ENCODE peak calls at places on chromosomes 11 and 22, in nine cellular contexts. One of them, this sample, is unnamed. For H3K9me3, the result is how much of the 10 kb centered on the place peaks cover.

GRCh38 chr11:38153985-38154384 is 1555.9 kb upstream of the RAG2 start:
- DNase-seq in SK-N-SH: no peak
- DNase-seq in HepG2: no peak
- DNase-seq in sigmoid colon: no peak
- DNase-seq in suprapubic skin: no peak
- DNase-seq in stomach: no peak
- DNase-seq in Panc1: no peak
- DNase-seq in spleen: no peak
- DNase-seq in HCT116: no peak
- DNase-seq in this sample: no peak

GRCh38 chr11:61477126-61477525 is 31.4 kb upstream of the LRRC10B start:
- DNase-seq in Panc1: no peak
- DNase-seq in suprapubic skin: no peak
- DNase-seq in SK-N-SH: no peak
- DNase-seq in HepG2: no peak
- DNase-seq in stomach: no peak
- DNase-seq in spleen: no peak
- DNase-seq in sigmoid colon: no peak
- DNase-seq in HCT116: no peak
- DNase-seq in this sample: no peak

GRCh38 chr11:44623321-44623715 is 57.9 kb downstream of the CD82 start:
- DNase-seq in stomach: peak
- DNase-seq in SK-N-SH: no peak
- DNase-seq in HepG2: no peak
- DNase-seq in HCT116: no peak
- DNase-seq in suprapubic skin: peak
- DNase-seq in spleen: peak
- DNase-seq in sigmoid colon: peak
- DNase-seq in Panc1: no peak
- DNase-seq in this sample: peak

GRCh38 chr22:20725987-20726558 is 47.8 kb upstream of the SERPIND1 start:
- DNase-seq in spleen: peak
- DNase-seq in HepG2: no peak
- DNase-seq in HCT116: no peak
- DNase-seq in Panc1: no peak
- DNase-seq in suprapubic skin: no peak
- DNase-seq in sigmoid colon: no peak
- DNase-seq in SK-N-SH: no peak
- DNase-seq in stomach: no peak
- DNase-seq in this sample: no peak

GRCh38 chr11:62556872-62557631 is 10.4 kb upstream of the AHNAK start:
- DNase-seq in HepG2: no peak
- DNase-seq in spleen: no peak
- DNase-seq in SK-N-SH: no peak
- DNase-seq in Panc1: no peak
- DNase-seq in HCT116: no peak
- DNase-seq in suprapubic skin: no peak
- DNase-seq in stomach: no peak
- DNase-seq in sigmoid colon: no peak
- DNase-seq in this sample: no peak

GRCh38 chr11:66659785-66660184 is 17.9 kb downstream of the RBM4B start:
- DNase-seq in HCT116: no peak
- DNase-seq in suprapubic skin: no peak
- DNase-seq in Panc1: no peak
- DNase-seq in HepG2: no peak
- DNase-seq in stomach: no peak
- DNase-seq in SK-N-SH: no peak
- DNase-seq in spleen: no peak
- DNase-seq in sigmoid colon: no peak
- DNase-seq in this sample: no peak

GRCh38 chr11:11966826-11967668 is 41.4 kb downstream of the DKK3 start:
- DNase-seq in SK-N-SH: peak
- DNase-seq in spleen: peak
- DNase-seq in suprapubic skin: no peak
- DNase-seq in stomach: peak
- DNase-seq in sigmoid colon: peak
- DNase-seq in HepG2: peak
- DNase-seq in Panc1: peak
- DNase-seq in HCT116: peak
- DNase-seq in this sample: no peak

GRCh38 chr11:20596629-20597129 is 2.7 kb upstream of the SLC6A5 start:
- DNase-seq in sigmoid colon: no peak
- DNase-seq in suprapubic skin: no peak
- DNase-seq in HepG2: no peak
- DNase-seq in stomach: no peak
- DNase-seq in Panc1: no peak
- DNase-seq in HCT116: no peak
- DNase-seq in SK-N-SH: no peak
- DNase-seq in spleen: no peak
- DNase-seq in this sample: no peak

GRCh38 chr11:19437760-19438159 is 197.0 kb upstream of the E2F8 start:
- DNase-seq in HepG2: no peak
- DNase-seq in stomach: no peak
- DNase-seq in spleen: no peak
- DNase-seq in HCT116: no peak
- DNase-seq in sigmoid colon: no peak
- DNase-seq in suprapubic skin: no peak
- DNase-seq in Panc1: no peak
- DNase-seq in SK-N-SH: no peak
- DNase-seq in this sample: no peak

GRCh38 chr11:59152312-59152967 is 9.8 kb downstream of the FAM111A start:
- DNase-seq in suprapubic skin: no peak
- DNase-seq in HCT116: no peak
- DNase-seq in spleen: no peak
- DNase-seq in stomach: no peak
- DNase-seq in Panc1: no peak
- DNase-seq in sigmoid colon: no peak
- DNase-seq in HepG2: no peak
- DNase-seq in SK-N-SH: no peak
- DNase-seq in this sample: no peak

GRCh38 chr11:74330065-74330858 is 18.8 kb upstream of the P4HA3 start:
- DNase-seq in sigmoid colon: no peak
- DNase-seq in HCT116: no peak
- DNase-seq in HepG2: no peak
- DNase-seq in spleen: no peak
- DNase-seq in Panc1: no peak
- DNase-seq in SK-N-SH: no peak
- DNase-seq in suprapubic skin: no peak
- DNase-seq in stomach: no peak
- DNase-seq in this sample: no peak

GRCh38 chr11:64542172-64543125 is 48.6 kb upstream of the SLC22A12 start:
- DNase-seq in HCT116: no peak
- DNase-seq in HepG2: no peak
- DNase-seq in spleen: peak
- DNase-seq in stomach: no peak
- DNase-seq in suprapubic skin: no peak
- DNase-seq in Panc1: no peak
- DNase-seq in SK-N-SH: no peak
- DNase-seq in sigmoid colon: no peak
- DNase-seq in this sample: no peak

GRCh38 chr11:130000552-130001176 is 2.0 kb downstream of the PRDM10 start:
- DNase-seq in suprapubic skin: no peak
- DNase-seq in HepG2: peak
- DNase-seq in spleen: no peak
- DNase-seq in SK-N-SH: no peak
- DNase-seq in HCT116: no peak
- DNase-seq in Panc1: no peak
- DNase-seq in sigmoid colon: no peak
- DNase-seq in stomach: no peak
- DNase-seq in this sample: no peak

GRCh38 chr11:130003717-130004001 is 1.0 kb upstream of the PRDM10 start:
- DNase-seq in stomach: no peak
- DNase-seq in SK-N-SH: no peak
- DNase-seq in HepG2: no peak
- DNase-seq in HCT116: no peak
- DNase-seq in Panc1: no peak
- DNase-seq in sigmoid colon: no peak
- DNase-seq in spleen: no peak
- DNase-seq in suprapubic skin: no peak
- DNase-seq in this sample: no peak

GRCh38 chr11:130002352-130002845 is at the start of gene PRDM10:
- DNase-seq in spleen: peak
- DNase-seq in sigmoid colon: peak
- DNase-seq in stomach: peak
- DNase-seq in suprapubic skin: peak
- DNase-seq in HCT116: peak
- DNase-seq in HepG2: peak
- DNase-seq in SK-N-SH: peak
- DNase-seq in Panc1: no peak
- DNase-seq in this sample: no peak

GRCh38 chr11:130002846-130003716 is 446 bp upstream of the PRDM10 start:
- DNase-seq in Panc1: peak
- DNase-seq in sigmoid colon: peak
- DNase-seq in HepG2: peak
- DNase-seq in stomach: peak
- DNase-seq in SK-N-SH: peak
- DNase-seq in suprapubic skin: peak
- DNase-seq in HCT116: peak
- DNase-seq in spleen: peak
- DNase-seq in this sample: peak

GRCh38 chr11:130001491-130002351 is 914 bp downstream of the PRDM10 start:
- DNase-seq in sigmoid colon: peak
- DNase-seq in Panc1: no peak
- DNase-seq in stomach: peak
- DNase-seq in HepG2: peak
- DNase-seq in spleen: no peak
- DNase-seq in SK-N-SH: no peak
- DNase-seq in suprapubic skin: peak
- DNase-seq in HCT116: no peak
- DNase-seq in this sample: no peak
- TF ChIP-seq POLR2AphosphoS5 in sigmoid colon: no peak
- TF ChIP-seq POLR2AphosphoS5 in Panc1: peak
- TF ChIP-seq POLR2AphosphoS5 in stomach: no peak
- TF ChIP-seq POLR2AphosphoS5 in HepG2: no peak
- TF ChIP-seq POLR2AphosphoS5 in spleen: no peak
- TF ChIP-seq POLR2AphosphoS5 in SK-N-SH: no peak
- TF ChIP-seq POLR2AphosphoS5 in suprapubic skin: no peak
- TF ChIP-seq POLR2AphosphoS5 in HCT116: no peak
- TF ChIP-seq POLR2AphosphoS5 in this sample: peak

GRCh38 chr22:37282385-37282677 is at the start of gene CYTH4:
- DNase-seq in Panc1: no peak
- DNase-seq in stomach: peak
- DNase-seq in HepG2: no peak
- DNase-seq in spleen: peak
- DNase-seq in sigmoid colon: peak
- DNase-seq in HCT116: no peak
- DNase-seq in SK-N-SH: no peak
- DNase-seq in suprapubic skin: no peak
- DNase-seq in this sample: no peak

GRCh38 chr22:37281646-37282384 is 493 bp upstream of the CYTH4 start:
- DNase-seq in HepG2: no peak
- DNase-seq in suprapubic skin: no peak
- DNase-seq in stomach: no peak
- DNase-seq in SK-N-SH: no peak
- DNase-seq in sigmoid colon: no peak
- DNase-seq in spleen: no peak
- DNase-seq in Panc1: no peak
- DNase-seq in HCT116: no peak
- DNase-seq in this sample: no peak

GRCh38 chr22:37284807-37285355 is 2.6 kb downstream of the CYTH4 start:
- DNase-seq in sigmoid colon: peak
- DNase-seq in HepG2: no peak
- DNase-seq in HCT116: no peak
- DNase-seq in suprapubic skin: no peak
- DNase-seq in SK-N-SH: no peak
- DNase-seq in Panc1: no peak
- DNase-seq in spleen: peak
- DNase-seq in stomach: peak
- DNase-seq in this sample: no peak

GRCh38 chr22:37284126-37284806 is 2.0 kb downstream of the CYTH4 start:
- DNase-seq in spleen: peak
- DNase-seq in HepG2: no peak
- DNase-seq in Panc1: no peak
- DNase-seq in HCT116: no peak
- DNase-seq in suprapubic skin: no peak
- DNase-seq in stomach: no peak
- DNase-seq in SK-N-SH: no peak
- DNase-seq in sigmoid colon: no peak
- DNase-seq in this sample: no peak

GRCh38 chr22:37283393-37283937 is 1.2 kb downstream of the CYTH4 start:
- DNase-seq in stomach: no peak
- DNase-seq in HepG2: no peak
- DNase-seq in HCT116: no peak
- DNase-seq in SK-N-SH: peak
- DNase-seq in suprapubic skin: no peak
- DNase-seq in sigmoid colon: no peak
- DNase-seq in Panc1: no peak
- DNase-seq in spleen: peak
- DNase-seq in this sample: no peak
- H3K4me3 ChIP-seq in stomach: peak
- H3K4me3 ChIP-seq in HepG2: no peak
- H3K4me3 ChIP-seq in HCT116: no peak
- H3K4me3 ChIP-seq in SK-N-SH: no peak
- H3K4me3 ChIP-seq in suprapubic skin: peak
- H3K4me3 ChIP-seq in sigmoid colon: peak
- H3K4me3 ChIP-seq in Panc1: no peak
- H3K4me3 ChIP-seq in spleen: peak
- H3K4me3 ChIP-seq in this sample: peak

GRCh38 chr22:48588881-48589450 is 1238.7 kb downstream of the BRD1 start:
- DNase-seq in stomach: no peak
- DNase-seq in HepG2: no peak
- DNase-seq in SK-N-SH: no peak
- DNase-seq in spleen: no peak
- DNase-seq in HCT116: no peak
- DNase-seq in Panc1: no peak
- DNase-seq in suprapubic skin: no peak
- DNase-seq in sigmoid colon: no peak
- DNase-seq in this sample: no peak
- H3K9me3 ChIP-seq in stomach: under half
- H3K9me3 ChIP-seq in HepG2: under half
- H3K9me3 ChIP-seq in SK-N-SH: under half
- H3K9me3 ChIP-seq in spleen: under half
- H3K9me3 ChIP-seq in HCT116: under half
- H3K9me3 ChIP-seq in Panc1: under half
- H3K9me3 ChIP-seq in suprapubic skin: under half
- H3K9me3 ChIP-seq in sigmoid colon: under half
- H3K9me3 ChIP-seq in this sample: under half

GRCh38 chr11:6692128-6692527 is 9.0 kb upstream of the MRPL17 start:
- DNase-seq in spleen: no peak
- DNase-seq in HCT116: no peak
- DNase-seq in SK-N-SH: no peak
- DNase-seq in HepG2: no peak
- DNase-seq in sigmoid colon: no peak
- DNase-seq in suprapubic skin: no peak
- DNase-seq in Panc1: no peak
- DNase-seq in stomach: no peak
- DNase-seq in this sample: no peak

GRCh38 chr11:6693342-6694228 is 10.4 kb upstream of the MRPL17 start:
- DNase-seq in SK-N-SH: no peak
- DNase-seq in HCT116: peak
- DNase-seq in spleen: no peak
- DNase-seq in Panc1: peak
- DNase-seq in stomach: no peak
- DNase-seq in sigmoid colon: peak
- DNase-seq in HepG2: no peak
- DNase-seq in suprapubic skin: peak
- DNase-seq in this sample: no peak

GRCh38 chr11:6694229-6694535 is 11.0 kb upstream of the MRPL17 start:
- DNase-seq in suprapubic skin: no peak
- DNase-seq in HCT116: no peak
- DNase-seq in HepG2: no peak
- DNase-seq in Panc1: no peak
- DNase-seq in stomach: no peak
- DNase-seq in SK-N-SH: no peak
- DNase-seq in spleen: no peak
- DNase-seq in sigmoid colon: no peak
- DNase-seq in this sample: no peak

GRCh38 chr11:6695377-6695776 is 12.2 kb upstream of the MRPL17 start:
- DNase-seq in sigmoid colon: no peak
- DNase-seq in Panc1: no peak
- DNase-seq in suprapubic skin: no peak
- DNase-seq in HepG2: no peak
- DNase-seq in HCT116: no peak
- DNase-seq in spleen: no peak
- DNase-seq in stomach: no peak
- DNase-seq in SK-N-SH: no peak
- DNase-seq in this sample: no peak
- TF ChIP-seq POLR2AphosphoS5 in sigmoid colon: peak
- TF ChIP-seq POLR2AphosphoS5 in Panc1: no peak
- TF ChIP-seq POLR2AphosphoS5 in suprapubic skin: no peak
- TF ChIP-seq POLR2AphosphoS5 in HepG2: no peak
- TF ChIP-seq POLR2AphosphoS5 in HCT116: no peak
- TF ChIP-seq POLR2AphosphoS5 in spleen: no peak
- TF ChIP-seq POLR2AphosphoS5 in stomach: no peak
- TF ChIP-seq POLR2AphosphoS5 in SK-N-SH: no peak
- TF ChIP-seq POLR2AphosphoS5 in this sample: no peak